ENCODE peak calls at places on chromosomes 11 and 22, in nine cellular contexts. R, X, C, D, M, A, W, N and O are unnamed samples.

GRCh38 chr11:31141804-31142203 is 227.7 kb downstream of the DCDC1 start:
- DNase-seq in N (no peak), R (no peak), C (no peak), W (peak; percentile 37), A (no peak), D (no peak), M (no peak), X (no peak), O (no peak)

GRCh38 chr11:65719887-65720236 is 736 bp downstream of the RNASEH2C start:
- DNase-seq in D (no peak), W (no peak), R (no peak), X (no peak), M (peak; percentile 36), C (peak; percentile 48), N (peak; percentile 60), A (no peak), O (peak; percentile 32)

GRCh38 chr22:37930270-37930951 is 23.0 kb downstream of the C22orf23 start:
- DNase-seq in C (peak; percentile 34), M (no peak), A (no peak), R (no peak), D (no peak), W (peak; percentile 61), X (no peak), N (peak; percentile 45), O (no peak)

GRCh38 chr22:22031183-22031560 is 48.6 kb upstream of the TOP3B start:
- DNase-seq in R (no peak), N (no peak), M (no peak), D (no peak), C (no peak), X (no peak), W (no peak), A (no peak), O (no peak)

GRCh38 chr11:573146-573759 is 3.0 kb upstream of the PHRF1 start:
- DNase-seq in C (no peak), N (no peak), A (no peak), R (no peak), D (no peak), W (no peak), M (no peak), X (no peak), O (peak; percentile 42)

GRCh38 chr22:19800761-19801244 is 40.2 kb downstream of the TBX1 start:
- DNase-seq in W (peak; percentile 63), D (peak; percentile 66), X (no peak), M (no peak), N (peak; percentile 18), A (no peak), C (peak; percentile 32), R (no peak), O (no peak)

GRCh38 chr11:12841946-12842630 is 167.0 kb upstream of the RASSF10 start:
- DNase-seq in D (no peak), X (no peak), M (peak; percentile 58), N (peak; percentile 79), R (peak; percentile 78), W (peak; percentile 67), A (peak; percentile 47), C (peak; percentile 79), O (no peak)

GRCh38 chr22:49330421-49331222 is 497.1 kb downstream of the BRD1 start:
- DNase-seq in N (no peak), X (no peak), W (no peak), R (no peak), M (no peak), C (no peak), A (no peak), D (peak; percentile 52), O (no peak)

GRCh38 chr22:46881373-46882118 is 119.1 kb downstream of the TBC1D22A start:
- DNase-seq in N (peak; percentile 6), A (no peak), M (no peak), D (no peak), W (no peak), C (no peak), R (peak; percentile 31), X (no peak), O (no peak)

GRCh38 chr11:45145421-45146071 is 893 bp upstream of the PRDM11 start:
- DNase-seq in C (peak; percentile 56), R (no peak), A (no peak), W (peak; percentile 93), D (peak; percentile 75), X (no peak), M (no peak), N (peak; percentile 46), O (peak; percentile 37)

GRCh38 chr22:31083923-31084810 is 3.0 kb downstream of the SMTN start:
- DNase-seq in N (no peak), R (no peak), C (no peak), X (no peak), W (no peak), M (no peak), A (no peak), D (no peak), O (peak; percentile 50)

GRCh38 chr11:92211576-92212167 is 12.9 kb upstream of the FAT3 start:
- DNase-seq in A (peak; percentile 14), W (peak; percentile 63), R (no peak), M (no peak), X (no peak), C (peak; percentile 28), N (peak; percentile 13), D (no peak), O (no peak)

GRCh38 chr11:70625921-70626518 is 227.7 kb downstream of the CTTN start:
- DNase-seq in X (no peak), M (no peak), A (no peak), W (no peak), N (no peak), R (no peak), D (no peak), C (no peak), O (no peak)

GRCh38 chr11:78499971-78500370 is 74.7 kb downstream of the NARS2 start:
- DNase-seq in C (peak; percentile 5), D (no peak), X (no peak), M (no peak), R (no peak), W (no peak), A (no peak), N (no peak), O (no peak)

GRCh38 chr11:35862666-35863065 is 81.2 kb upstream of the LDLRAD3 start:
- DNase-seq in A (no peak), W (no peak), M (no peak), X (no peak), R (no peak), D (no peak), C (no peak), N (no peak), O (no peak)

GRCh38 chr11:122637538-122637937 is 18.0 kb upstream of the UBASH3B start:
- DNase-seq in C (no peak), X (no peak), R (no peak), D (no peak), A (no peak), N (no peak), M (no peak), W (no peak), O (no peak)

GRCh38 chr11:106001304-106002012 is 20.6 kb downstream of the MSANTD4 start:
- DNase-seq in W (no peak), A (no peak), N (no peak), D (no peak), R (no peak), C (no peak), M (no peak), X (no peak), O (no peak)

GRCh38 chr11:113286001-113286400 is 28.4 kb upstream of the TTC12 start:
- DNase-seq in X (no peak), R (no peak), D (no peak), A (no peak), W (no peak), N (no peak), C (no peak), M (no peak), O (no peak)

GRCh38 chr11:33867566-33867965 is 24.3 kb downstream of the LMO2 start:
- DNase-seq in R (no peak), W (no peak), A (no peak), N (no peak), D (no peak), X (no peak), C (no peak), M (no peak), O (no peak)

GRCh38 chr11:59801160-59801706 is 9.3 kb downstream of the MRPL16 start:
- DNase-seq in W (no peak), A (no peak), X (no peak), D (no peak), M (no peak), C (no peak), N (no peak), R (no peak), O (no peak)

GRCh38 chr11:70183483-70184176 is 19.5 kb upstream of the FADD start:
- DNase-seq in W (no peak), R (no peak), A (no peak), N (no peak), D (no peak), M (no peak), C (no peak), X (no peak), O (no peak)

GRCh38 chr11:75113049-75113448 is 16.4 kb upstream of the OR2AT4 start:
- DNase-seq in X (no peak), N (no peak), W (no peak), A (no peak), R (no peak), D (no peak), C (no peak), M (no peak), O (no peak)

GRCh38 chr11:83773950-83774880 is 488.0 kb upstream of the CCDC90B start:
- DNase-seq in N (peak; percentile 24), C (peak; percentile 36), R (no peak), X (no peak), M (no peak), A (no peak), W (no peak), D (no peak), O (no peak)

GRCh38 chr11:59787816-59788215 is 22.8 kb downstream of the MRPL16 start:
- DNase-seq in C (peak; percentile 90), R (peak; percentile 7), M (no peak), N (peak; percentile 70), X (no peak), W (no peak), A (peak; percentile 25), D (no peak), O (no peak)

GRCh38 chr22:42745118-42745517 is 24.4 kb upstream of the A4GALT start:
- DNase-seq in D (no peak), C (peak; percentile 47), W (no peak), N (peak; percentile 93), X (no peak), R (peak; percentile 30), A (no peak), M (no peak), O (no peak)

GRCh38 chr22:23181763-23182288 is 1.5 kb downstream of the BCR start:
- DNase-seq in D (no peak), M (no peak), A (no peak), N (no peak), C (no peak), X (no peak), R (no peak), W (peak; percentile 40), O (no peak)

GRCh38 chr11:76005746-76006145 is 190.7 kb downstream of the UVRAG start:
- DNase-seq in A (no peak), W (no peak), M (no peak), X (no peak), D (no peak), C (peak; percentile 16), R (no peak), N (peak; percentile 10), O (no peak)

GRCh38 chr11:73980001-73980960 is 2.4 kb downstream of the UCP2 start:
- DNase-seq in R (no peak), M (no peak), W (peak; percentile 30), A (no peak), N (peak; percentile 41), C (no peak), D (peak; percentile 63), X (peak; percentile 69), O (no peak)

GRCh38 chr11:11416917-11417316 is 63.9 kb upstream of the CSNK2A3 start:
- DNase-seq in X (no peak), R (peak; percentile 69), A (peak; percentile 67), D (no peak), C (peak; percentile 38), N (peak; percentile 91), W (no peak), M (no peak), O (no peak)

GRCh38 chr22:27439131-27439530 is 362.4 kb downstream of the MN1 start:
- DNase-seq in M (no peak), D (no peak), A (no peak), X (no peak), C (no peak), W (no peak), R (no peak), N (no peak), O (no peak)

GRCh38 chr11:115607621-115608191 is 103.5 kb upstream of the CADM1 start:
- DNase-seq in R (no peak), A (no peak), X (no peak), W (no peak), C (no peak), D (no peak), M (no peak), N (peak; percentile 5), O (no peak)